ENCODE peak calls at places on chromosomes 7 and 10, in four cellular contexts. One of them, this sample, is unnamed.

GRCh38 chr10:22684707-22685106 is 29.7 kb downstream of the PIP4K2A start:
- DNase-seq in CD4-positive, CD25-positive, alpha-beta regulatory T cell: no peak
- DNase-seq in IMR-90: no peak
- DNase-seq in psoas muscle: no peak
- DNase-seq in this sample: no peak

GRCh38 chr10:121774404-121774803 is 153.4 kb downstream of the ATE1 start:
- DNase-seq in CD4-positive, CD25-positive, alpha-beta regulatory T cell: no peak
- DNase-seq in IMR-90: peak; percentile 22
- DNase-seq in psoas muscle: no peak
- DNase-seq in this sample: no peak

GRCh38 chr7:64959072-64959747 is 31.6 kb downstream of the ZNF117 start:
- DNase-seq in psoas muscle: no peak
- DNase-seq in IMR-90: no peak
- DNase-seq in CD4-positive, CD25-positive, alpha-beta regulatory T cell: no peak
- DNase-seq in this sample: no peak

GRCh38 chr7:66771795-66772194 is 31.3 kb downstream of the RABGEF1 start:
- DNase-seq in CD4-positive, CD25-positive, alpha-beta regulatory T cell: no peak
- DNase-seq in psoas muscle: no peak
- DNase-seq in IMR-90: no peak
- DNase-seq in this sample: no peak

GRCh38 chr7:142327555-142327954 is 69.7 kb upstream of the PRSS58 start:
- DNase-seq in CD4-positive, CD25-positive, alpha-beta regulatory T cell: no peak
- DNase-seq in IMR-90: no peak
- DNase-seq in psoas muscle: no peak
- DNase-seq in this sample: no peak

GRCh38 chr10:110850990-110851389 is 20.7 kb upstream of the PDCD4 start:
- DNase-seq in CD4-positive, CD25-positive, alpha-beta regulatory T cell: no peak
- DNase-seq in IMR-90: no peak
- DNase-seq in psoas muscle: no peak
- DNase-seq in this sample: no peak

GRCh38 chr10:88253-88652 is 39.2 kb upstream of the TUBB8 start:
- DNase-seq in CD4-positive, CD25-positive, alpha-beta regulatory T cell: no peak
- DNase-seq in IMR-90: no peak
- DNase-seq in psoas muscle: no peak
- DNase-seq in this sample: no peak

GRCh38 chr7:117645456-117646181 is 165.8 kb downstream of the CFTR start:
- DNase-seq in IMR-90: peak; percentile 91
- DNase-seq in CD4-positive, CD25-positive, alpha-beta regulatory T cell: no peak
- DNase-seq in psoas muscle: no peak
- DNase-seq in this sample: no peak

GRCh38 chr10:63217120-63217605 is 84.0 kb downstream of the NRBF2 start:
- DNase-seq in IMR-90: peak; percentile 77
- DNase-seq in CD4-positive, CD25-positive, alpha-beta regulatory T cell: peak; percentile 10
- DNase-seq in psoas muscle: no peak
- DNase-seq in this sample: no peak

GRCh38 chr7:29764227-29764626 is 42.1 kb upstream of the WIPF3 start:
- DNase-seq in CD4-positive, CD25-positive, alpha-beta regulatory T cell: no peak
- DNase-seq in psoas muscle: no peak
- DNase-seq in IMR-90: no peak
- DNase-seq in this sample: peak; percentile 25

GRCh38 chr7:158956805-158957506 is 100.6 kb downstream of the DYNC2I1 start:
- DNase-seq in psoas muscle: no peak
- DNase-seq in CD4-positive, CD25-positive, alpha-beta regulatory T cell: no peak
- DNase-seq in IMR-90: no peak
- DNase-seq in this sample: no peak

GRCh38 chr10:73439605-73440298 is 6.4 kb upstream of the MSS51 start:
- DNase-seq in CD4-positive, CD25-positive, alpha-beta regulatory T cell: no peak
- DNase-seq in psoas muscle: no peak
- DNase-seq in IMR-90: peak; percentile 81
- DNase-seq in this sample: no peak

GRCh38 chr10:71621783-71622526 is 97.6 kb downstream of the C10orf105 start:
- DNase-seq in CD4-positive, CD25-positive, alpha-beta regulatory T cell: no peak
- DNase-seq in IMR-90: peak; percentile 36
- DNase-seq in psoas muscle: no peak
- DNase-seq in this sample: no peak

GRCh38 chr10:101558206-101558605 is 29.9 kb downstream of the POLL start:
- DNase-seq in CD4-positive, CD25-positive, alpha-beta regulatory T cell: no peak
- DNase-seq in psoas muscle: no peak
- DNase-seq in IMR-90: no peak
- DNase-seq in this sample: no peak

GRCh38 chr7:130114776-130115175 is 44.4 kb downstream of the KLHDC10 start:
- DNase-seq in IMR-90: no peak
- DNase-seq in CD4-positive, CD25-positive, alpha-beta regulatory T cell: no peak
- DNase-seq in psoas muscle: no peak
- DNase-seq in this sample: no peak

GRCh38 chr10:49457686-49458085 is 61.8 kb upstream of the DRGX start:
- DNase-seq in psoas muscle: no peak
- DNase-seq in IMR-90: peak; percentile 11
- DNase-seq in CD4-positive, CD25-positive, alpha-beta regulatory T cell: no peak
- DNase-seq in this sample: no peak

GRCh38 chr10:70191161-70191770 is 21.0 kb upstream of the SAR1A start:
- DNase-seq in psoas muscle: no peak
- DNase-seq in CD4-positive, CD25-positive, alpha-beta regulatory T cell: no peak
- DNase-seq in IMR-90: peak; percentile 22
- DNase-seq in this sample: no peak

GRCh38 chr7:116582164-116582732 is 57.4 kb downstream of the CAV1 start:
- DNase-seq in CD4-positive, CD25-positive, alpha-beta regulatory T cell: no peak
- DNase-seq in psoas muscle: no peak
- DNase-seq in IMR-90: peak; percentile 74
- DNase-seq in this sample: no peak

GRCh38 chr7:106037489-106038176 is 74.5 kb downstream of the SYPL1 start:
- DNase-seq in psoas muscle: no peak
- DNase-seq in IMR-90: no peak
- DNase-seq in CD4-positive, CD25-positive, alpha-beta regulatory T cell: no peak
- DNase-seq in this sample: no peak

GRCh38 chr10:131402771-131403723 is 91.5 kb upstream of the TCERG1L start:
- DNase-seq in CD4-positive, CD25-positive, alpha-beta regulatory T cell: no peak
- DNase-seq in psoas muscle: no peak
- DNase-seq in IMR-90: no peak
- DNase-seq in this sample: no peak

GRCh38 chr10:92385836-92386235 is 94.9 kb downstream of the MARCHF5 start:
- DNase-seq in psoas muscle: no peak
- DNase-seq in CD4-positive, CD25-positive, alpha-beta regulatory T cell: no peak
- DNase-seq in IMR-90: no peak
- DNase-seq in this sample: no peak

GRCh38 chr7:127890726-127891125 is 140.5 kb downstream of the LRRC4 start:
- DNase-seq in psoas muscle: no peak
- DNase-seq in IMR-90: no peak
- DNase-seq in CD4-positive, CD25-positive, alpha-beta regulatory T cell: no peak
- DNase-seq in this sample: no peak

GRCh38 chr10:119029613-119030420 is at the start of gene NANOS1:
- DNase-seq in IMR-90: peak; percentile 21
- DNase-seq in psoas muscle: no peak
- DNase-seq in CD4-positive, CD25-positive, alpha-beta regulatory T cell: no peak
- DNase-seq in this sample: no peak

GRCh38 chr7:151461096-151461941 is 21.4 kb upstream of the CRYGN start:
- DNase-seq in CD4-positive, CD25-positive, alpha-beta regulatory T cell: no peak
- DNase-seq in psoas muscle: no peak
- DNase-seq in IMR-90: no peak
- DNase-seq in this sample: no peak

GRCh38 chr10:58734116-58734515 is 221.4 kb downstream of the BICC1 start:
- DNase-seq in psoas muscle: no peak
- DNase-seq in CD4-positive, CD25-positive, alpha-beta regulatory T cell: no peak
- DNase-seq in IMR-90: peak; percentile 28
- DNase-seq in this sample: no peak

GRCh38 chr10:14653271-14654161 is 121.2 kb downstream of the FAM107B start:
- DNase-seq in CD4-positive, CD25-positive, alpha-beta regulatory T cell: no peak
- DNase-seq in IMR-90: peak; percentile 74
- DNase-seq in psoas muscle: no peak
- DNase-seq in this sample: no peak

GRCh38 chr7:69457912-69458491 is 140.3 kb upstream of the AUTS2 start:
- DNase-seq in IMR-90: no peak
- DNase-seq in psoas muscle: peak; percentile 63
- DNase-seq in CD4-positive, CD25-positive, alpha-beta regulatory T cell: no peak
- DNase-seq in this sample: peak; percentile 31

DNA sequence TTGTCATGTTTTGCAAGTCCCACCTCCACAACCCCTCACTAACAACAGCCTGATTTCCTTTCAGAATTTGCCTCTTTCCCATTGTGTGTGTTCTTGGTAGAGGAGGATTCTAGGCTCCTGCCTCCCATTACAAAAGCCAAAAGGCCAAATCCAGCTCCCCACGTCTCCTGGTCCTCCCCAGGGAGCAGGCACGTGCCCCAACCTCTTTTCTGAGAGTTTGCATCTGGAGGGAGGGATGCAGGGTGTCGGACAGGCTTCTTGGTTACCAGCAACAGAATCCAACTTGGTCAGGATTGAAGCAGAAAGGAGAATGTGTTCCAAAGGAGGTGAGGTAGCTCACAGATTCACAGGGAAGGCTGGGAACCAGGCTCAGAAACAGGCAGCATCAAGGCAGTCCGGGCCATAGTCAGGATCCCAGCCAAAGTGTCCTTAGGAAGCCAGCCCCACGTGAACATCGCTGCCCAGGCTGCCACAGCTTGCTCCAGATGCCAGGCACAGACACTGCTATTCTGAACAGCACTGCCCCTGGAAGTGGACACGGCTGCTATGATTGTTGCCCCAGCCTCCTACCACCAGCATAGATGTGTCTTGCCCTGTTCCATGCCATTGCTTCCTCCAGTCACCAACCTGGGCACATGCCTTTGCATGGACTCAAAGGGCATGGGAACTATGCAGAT is 264.3 kb upstream of the ZMIZ1 start:
- DNase-seq in IMR-90: no peak
- DNase-seq in CD4-positive, CD25-positive, alpha-beta regulatory T cell: no peak
- DNase-seq in psoas muscle: no peak
- DNase-seq in this sample: no peak
- H3K4me1 ChIP-seq in IMR-90: peaks cover 40% of the 10 kb centered on the region
- H3K4me1 ChIP-seq in CD4-positive, CD25-positive, alpha-beta regulatory T cell: no peaks in the 10 kb centered on the region
- H3K4me1 ChIP-seq in psoas muscle: peaks cover 9% of the 10 kb centered on the region
- H3K4me1 ChIP-seq in this sample: no peaks in the 10 kb centered on the region

DNA sequence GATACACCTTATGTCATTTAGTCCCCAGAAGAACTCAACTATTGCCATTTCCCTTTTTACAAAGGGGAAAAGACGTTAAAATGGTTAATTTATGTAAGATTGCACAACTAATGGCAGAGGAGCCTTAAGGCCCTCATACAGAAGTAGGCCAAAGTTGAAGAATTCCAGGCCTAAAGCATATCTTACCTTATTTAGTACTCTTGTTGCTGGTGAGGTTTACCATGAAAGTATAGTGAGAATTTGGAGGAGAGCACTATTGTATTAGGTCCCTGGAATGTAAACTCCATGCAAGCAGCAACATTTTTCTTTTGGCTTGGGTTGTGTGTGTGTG is 727 bp upstream of the CRPPA start:
- DNase-seq in psoas muscle: no peak
- DNase-seq in IMR-90: peak; percentile 64
- DNase-seq in CD4-positive, CD25-positive, alpha-beta regulatory T cell: no peak
- DNase-seq in this sample: no peak
- H3K4me3 ChIP-seq in psoas muscle: peak overlapping the region; percentile 88
- H3K4me3 ChIP-seq in IMR-90: no peak overlapping the region
- H3K4me3 ChIP-seq in CD4-positive, CD25-positive, alpha-beta regulatory T cell: no peak overlapping the region
- H3K4me3 ChIP-seq in this sample: no peak overlapping the region

GRCh38 chr7:24830440-24831050 is 73.3 kb upstream of the GSDME start:
- DNase-seq in CD4-positive, CD25-positive, alpha-beta regulatory T cell: no peak
- DNase-seq in IMR-90: no peak
- DNase-seq in psoas muscle: no peak
- DNase-seq in this sample: no peak

GRCh38 chr7:24828871-24829661 is 71.8 kb upstream of the GSDME start:
- DNase-seq in IMR-90: no peak
- DNase-seq in CD4-positive, CD25-positive, alpha-beta regulatory T cell: no peak
- DNase-seq in psoas muscle: no peak
- DNase-seq in this sample: no peak

GRCh38 chr7:24831240-24831639 is 74.0 kb upstream of the GSDME start:
- DNase-seq in psoas muscle: no peak
- DNase-seq in IMR-90: peak; percentile 68
- DNase-seq in CD4-positive, CD25-positive, alpha-beta regulatory T cell: no peak
- DNase-seq in this sample: no peak

GRCh38 chr7:24827589-24827988 is 70.3 kb upstream of the GSDME start:
- DNase-seq in IMR-90: peak; percentile 87
- DNase-seq in psoas muscle: no peak
- DNase-seq in CD4-positive, CD25-positive, alpha-beta regulatory T cell: no peak
- DNase-seq in this sample: no peak

GRCh38 chr7:24829787-24830186 is 72.5 kb upstream of the GSDME start:
- DNase-seq in CD4-positive, CD25-positive, alpha-beta regulatory T cell: no peak
- DNase-seq in IMR-90: peak; percentile 44
- DNase-seq in psoas muscle: no peak
- DNase-seq in this sample: no peak
- H3K4me1 ChIP-seq in CD4-positive, CD25-positive, alpha-beta regulatory T cell: peaks cover 31% of the 10 kb centered on the region
- H3K4me1 ChIP-seq in IMR-90: peaks cover 24% of the 10 kb centered on the region
- H3K4me1 ChIP-seq in psoas muscle: peaks cover 22% of the 10 kb centered on the region
- H3K4me1 ChIP-seq in this sample: no peaks in the 10 kb centered on the region

GRCh38 chr7:5495581-5496375 is 72.1 kb upstream of the TNRC18 start:
- DNase-seq in psoas muscle: peak; percentile 96
- DNase-seq in CD4-positive, CD25-positive, alpha-beta regulatory T cell: no peak
- DNase-seq in IMR-90: no peak
- DNase-seq in this sample: no peak
- H3K4me3 ChIP-seq in psoas muscle: peak overlapping the region; percentile 37
- H3K4me3 ChIP-seq in CD4-positive, CD25-positive, alpha-beta regulatory T cell: no peak overlapping the region
- H3K4me3 ChIP-seq in IMR-90: no peak overlapping the region
- H3K4me3 ChIP-seq in this sample: no peak overlapping the region

GRCh38 chr10:61958793-61959192 is 57.3 kb downstream of the ARID5B start:
- DNase-seq in psoas muscle: no peak
- DNase-seq in IMR-90: no peak
- DNase-seq in CD4-positive, CD25-positive, alpha-beta regulatory T cell: no peak
- DNase-seq in this sample: no peak

GRCh38 chr10:61960396-61961120 is 59.1 kb downstream of the ARID5B start:
- DNase-seq in IMR-90: peak; percentile 32
- DNase-seq in psoas muscle: no peak
- DNase-seq in CD4-positive, CD25-positive, alpha-beta regulatory T cell: no peak
- DNase-seq in this sample: no peak

GRCh38 chr10:61958311-61958710 is 56.8 kb downstream of the ARID5B start:
- DNase-seq in CD4-positive, CD25-positive, alpha-beta regulatory T cell: no peak
- DNase-seq in psoas muscle: no peak
- DNase-seq in IMR-90: no peak
- DNase-seq in this sample: no peak

GRCh38 chr10:61961278-61961677 is 59.8 kb downstream of the ARID5B start:
- DNase-seq in CD4-positive, CD25-positive, alpha-beta regulatory T cell: peak; percentile 4
- DNase-seq in IMR-90: no peak
- DNase-seq in psoas muscle: no peak
- DNase-seq in this sample: no peak

DNA sequence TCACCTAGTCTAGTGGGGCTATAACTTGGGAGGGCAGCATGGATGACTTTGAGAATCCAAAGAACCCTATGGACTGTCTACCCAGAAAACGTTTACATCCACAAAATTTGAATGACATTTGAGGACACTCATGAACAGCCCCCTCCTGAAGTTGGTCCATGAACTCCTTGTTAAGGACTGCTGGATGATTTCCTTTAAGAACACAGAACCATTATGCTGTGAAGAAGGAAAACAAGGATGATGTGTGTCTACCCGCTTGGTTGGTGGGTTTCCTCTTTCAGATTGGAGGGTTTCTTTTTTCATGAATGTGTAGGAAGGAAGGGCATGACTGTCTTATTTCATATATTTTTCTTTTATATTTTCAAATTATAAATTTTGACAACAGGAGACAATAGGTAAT is 58.3 kb downstream of the ARID5B start:
- DNase-seq in psoas muscle: no peak
- DNase-seq in IMR-90: no peak
- DNase-seq in CD4-positive, CD25-positive, alpha-beta regulatory T cell: no peak
- DNase-seq in this sample: no peak
- H3K4me1 ChIP-seq in psoas muscle: peaks cover 29% of the 10 kb centered on the region
- H3K4me1 ChIP-seq in IMR-90: peaks cover 16% of the 10 kb centered on the region
- H3K4me1 ChIP-seq in CD4-positive, CD25-positive, alpha-beta regulatory T cell: peaks cover 38% of the 10 kb centered on the region
- H3K4me1 ChIP-seq in this sample: no peaks in the 10 kb centered on the region

GRCh38 chr7:1391449-1391848 is 67.8 kb downstream of the MICALL2 start:
- DNase-seq in psoas muscle: no peak
- DNase-seq in CD4-positive, CD25-positive, alpha-beta regulatory T cell: no peak
- DNase-seq in IMR-90: no peak
- DNase-seq in this sample: no peak
- H3K4me3 ChIP-seq in psoas muscle: no peak overlapping the region
- H3K4me3 ChIP-seq in CD4-positive, CD25-positive, alpha-beta regulatory T cell: no peak overlapping the region
- H3K4me3 ChIP-seq in IMR-90: no peak overlapping the region
- H3K4me3 ChIP-seq in this sample: no peak overlapping the region